ENCODE peak calls at places on chromosomes 11 and 22, in five cellular contexts. One of them, this sample, is unnamed.

GRCh38 chr11:64989416-64989815 is 7.4 kb downstream of the BATF2 start:
- ATAC-seq in HCT116: no peak
- ATAC-seq in HepG2: peak; percentile 19
- ATAC-seq in right lobe of liver: peak; percentile 47
- ATAC-seq in upper lobe of left lung: peak; percentile 5
- ATAC-seq in this sample: no peak

GRCh38 chr11:3880724-3881123 is 25.3 kb downstream of the STIM1 start:
- ATAC-seq in HCT116: no peak
- ATAC-seq in HepG2: peak; percentile 54
- ATAC-seq in right lobe of liver: no peak
- ATAC-seq in upper lobe of left lung: no peak
- ATAC-seq in this sample: no peak

GRCh38 chr11:75595511-75595910 is 33.5 kb downstream of the SERPINH1 start:
- ATAC-seq in HCT116: no peak
- ATAC-seq in HepG2: no peak
- ATAC-seq in right lobe of liver: no peak
- ATAC-seq in upper lobe of left lung: no peak
- ATAC-seq in this sample: no peak

GRCh38 chr11:4551346-4551979 is 6.5 kb downstream of the OR52M1 start:
- ATAC-seq in HCT116: peak; percentile 79
- ATAC-seq in HepG2: peak; percentile 75
- ATAC-seq in right lobe of liver: peak; percentile 52
- ATAC-seq in upper lobe of left lung: no peak
- ATAC-seq in this sample: no peak

GRCh38 chr11:83472831-83473230 is 186.7 kb upstream of the CCDC90B start:
- ATAC-seq in HCT116: no peak
- ATAC-seq in HepG2: no peak
- ATAC-seq in right lobe of liver: no peak
- ATAC-seq in upper lobe of left lung: no peak
- ATAC-seq in this sample: no peak

GRCh38 chr22:20095521-20095920 is 15.5 kb downstream of the DGCR8 start:
- ATAC-seq in HCT116: no peak
- ATAC-seq in HepG2: no peak
- ATAC-seq in right lobe of liver: no peak
- ATAC-seq in upper lobe of left lung: no peak
- ATAC-seq in this sample: no peak

GRCh38 chr11:72712876-72713275 is 38.7 kb upstream of the PDE2A start:
- ATAC-seq in HCT116: no peak
- ATAC-seq in HepG2: no peak
- ATAC-seq in right lobe of liver: no peak
- ATAC-seq in upper lobe of left lung: no peak
- ATAC-seq in this sample: no peak

GRCh38 chr22:20810645-20811044 is 36.7 kb downstream of the SERPIND1 start:
- ATAC-seq in HCT116: no peak
- ATAC-seq in HepG2: no peak
- ATAC-seq in right lobe of liver: no peak
- ATAC-seq in upper lobe of left lung: no peak
- ATAC-seq in this sample: no peak

GRCh38 chr22:27581688-27582087 is 219.9 kb downstream of the MN1 start:
- ATAC-seq in HCT116: no peak
- ATAC-seq in HepG2: no peak
- ATAC-seq in right lobe of liver: peak; percentile 34
- ATAC-seq in upper lobe of left lung: peak; percentile 25
- ATAC-seq in this sample: peak; percentile 89

GRCh38 chr11:74018331-74019005 is 9.6 kb upstream of the UCP3 start:
- ATAC-seq in HCT116: no peak
- ATAC-seq in HepG2: peak; percentile 95
- ATAC-seq in right lobe of liver: peak; percentile 92
- ATAC-seq in upper lobe of left lung: peak; percentile 94
- ATAC-seq in this sample: peak; percentile 97

GRCh38 chr11:123194308-123195181 is 503 bp downstream of the CLMP start:
- ATAC-seq in HCT116: peak; percentile 74
- ATAC-seq in HepG2: peak; percentile 34
- ATAC-seq in right lobe of liver: no peak
- ATAC-seq in upper lobe of left lung: no peak
- ATAC-seq in this sample: peak; percentile 49

GRCh38 chr11:102410382-102410784 is 42.2 kb downstream of the TMEM123 start:
- ATAC-seq in HCT116: no peak
- ATAC-seq in HepG2: no peak
- ATAC-seq in right lobe of liver: peak; percentile 16
- ATAC-seq in upper lobe of left lung: no peak
- ATAC-seq in this sample: no peak

GRCh38 chr11:13745165-13745564 is 76.7 kb downstream of the FAR1 start:
- ATAC-seq in HCT116: no peak
- ATAC-seq in HepG2: no peak
- ATAC-seq in right lobe of liver: peak; percentile 36
- ATAC-seq in upper lobe of left lung: no peak
- ATAC-seq in this sample: no peak

GRCh38 chr11:84722583-84723108 is 904.5 kb downstream of the DLG2 start:
- ATAC-seq in HCT116: no peak
- ATAC-seq in HepG2: no peak
- ATAC-seq in right lobe of liver: no peak
- ATAC-seq in upper lobe of left lung: no peak
- ATAC-seq in this sample: no peak

GRCh38 chr22:17767236-17768065 is 6.8 kb downstream of the BID start:
- ATAC-seq in HCT116: no peak
- ATAC-seq in HepG2: no peak
- ATAC-seq in right lobe of liver: no peak
- ATAC-seq in upper lobe of left lung: no peak
- ATAC-seq in this sample: no peak

DNA sequence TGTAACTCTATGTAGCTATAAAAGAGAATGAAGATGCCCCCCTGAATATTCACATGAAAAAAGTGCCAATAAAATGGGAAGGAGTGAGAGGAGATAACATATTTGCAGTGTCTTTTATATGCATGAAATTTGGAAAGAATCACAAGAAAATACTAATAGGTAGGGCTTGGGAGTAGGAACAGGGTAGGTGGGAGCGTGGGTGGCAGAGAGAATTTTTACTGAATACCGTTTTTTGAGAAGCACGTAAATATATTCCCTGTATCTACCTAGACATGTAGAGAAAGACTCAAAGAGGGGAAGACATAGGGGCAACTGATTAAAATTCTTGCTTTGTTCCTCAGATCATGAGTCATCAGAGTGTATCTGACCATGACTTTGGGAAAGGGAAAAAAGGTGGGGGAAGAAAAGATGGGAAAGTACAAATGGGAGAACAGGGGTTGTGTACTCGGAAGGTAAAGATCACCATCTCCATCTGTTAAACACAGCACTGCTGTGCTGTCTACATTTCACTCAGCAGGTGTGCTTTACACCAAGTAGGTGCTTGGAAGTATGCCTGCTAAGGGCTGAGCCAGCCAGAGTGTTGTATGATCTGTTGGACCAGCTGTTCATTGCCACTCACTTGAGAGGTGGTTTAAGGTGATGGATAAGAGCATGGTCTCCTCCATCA is 16.0 kb downstream of the PRR5L start:
- ATAC-seq in HCT116: no peak
- ATAC-seq in HepG2: no peak
- ATAC-seq in right lobe of liver: no peak
- ATAC-seq in upper lobe of left lung: no peak
- ATAC-seq in this sample: no peak
- TF ChIP-seq POLR2A in HCT116: no peak
- TF ChIP-seq POLR2A in HepG2: no peak
- TF ChIP-seq POLR2A in right lobe of liver: no peak
- TF ChIP-seq POLR2A in upper lobe of left lung: no peak
- TF ChIP-seq POLR2A in this sample: no peak

DNA sequence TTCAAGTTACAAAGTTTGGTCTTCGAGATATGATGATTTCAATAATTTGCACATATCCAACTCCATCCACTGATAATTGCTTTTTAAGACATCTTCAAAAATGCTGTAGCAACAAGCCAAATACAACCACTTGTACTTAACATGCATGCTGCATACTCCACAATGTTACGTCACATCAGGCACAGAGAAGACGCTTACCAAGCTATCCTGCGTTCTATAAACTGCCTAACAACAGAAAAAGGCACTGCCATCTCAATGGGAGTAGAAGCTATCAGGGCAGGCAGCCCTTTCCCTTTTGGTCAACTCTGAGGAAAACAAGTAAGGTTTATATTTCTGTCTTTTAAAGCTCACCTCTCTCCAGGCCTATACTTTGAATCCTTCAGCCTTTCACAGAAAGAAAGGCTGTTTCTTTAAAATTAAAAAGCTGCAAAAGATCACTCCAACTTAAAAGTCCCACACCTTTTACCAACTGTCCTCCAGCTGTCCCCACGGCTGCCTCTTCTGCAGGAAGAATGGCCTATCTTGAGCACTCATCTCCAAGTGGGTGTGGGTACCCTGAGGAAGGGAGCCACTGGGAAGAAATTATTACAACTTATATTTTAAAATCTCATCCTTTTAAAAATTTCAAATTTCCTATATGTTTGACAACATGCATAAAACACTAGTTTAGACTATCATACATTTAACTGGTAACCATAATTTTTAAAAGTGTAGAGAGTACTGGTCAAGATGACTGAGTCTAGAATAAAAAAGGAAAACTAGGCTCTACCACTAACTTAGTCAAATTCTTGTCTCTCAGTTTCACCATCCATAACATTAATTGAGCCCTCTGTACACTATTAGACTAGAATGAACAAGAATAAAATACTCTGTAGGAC is 14.5 kb downstream of the PHF21A start:
- ATAC-seq in HCT116: no peak
- ATAC-seq in HepG2: no peak
- ATAC-seq in right lobe of liver: peak; percentile 40
- ATAC-seq in upper lobe of left lung: no peak
- ATAC-seq in this sample: no peak
- H3K4me3 ChIP-seq in HCT116: no peak overlapping the region
- H3K4me3 ChIP-seq in HepG2: no peak overlapping the region
- H3K4me3 ChIP-seq in right lobe of liver: no peak overlapping the region
- H3K4me3 ChIP-seq in upper lobe of left lung: no peak overlapping the region
- H3K4me3 ChIP-seq in this sample: no peak overlapping the region

GRCh38 chr11:61357233-61357893 is 4.3 kb downstream of the CYB561A3 start:
- ATAC-seq in HCT116: no peak
- ATAC-seq in HepG2: no peak
- ATAC-seq in right lobe of liver: no peak
- ATAC-seq in upper lobe of left lung: no peak
- ATAC-seq in this sample: no peak
- TF ChIP-seq POLR2A in HCT116: no peak
- TF ChIP-seq POLR2A in HepG2: no peak
- TF ChIP-seq POLR2A in right lobe of liver: no peak
- TF ChIP-seq POLR2A in upper lobe of left lung: no peak
- TF ChIP-seq POLR2A in this sample: no peak

DNA sequence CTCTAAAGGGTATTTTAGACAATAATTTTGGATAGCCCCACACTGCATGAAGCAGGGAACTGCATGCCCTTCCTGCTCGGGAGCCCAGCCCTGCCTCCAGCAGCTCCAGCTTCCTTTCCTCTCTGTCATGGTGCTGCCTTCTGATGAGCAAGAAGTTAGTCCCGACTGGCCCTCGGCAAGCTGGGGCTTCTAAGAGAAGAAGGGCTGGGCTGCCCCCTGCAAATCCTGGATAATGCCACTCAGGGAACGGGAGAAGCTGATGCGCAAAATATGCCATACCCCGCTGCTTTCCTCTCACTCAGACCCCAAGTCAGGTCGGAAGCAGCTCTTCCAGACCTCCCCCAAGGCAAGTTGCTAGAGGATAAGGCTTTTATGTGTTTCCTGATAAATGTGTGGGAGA is 296.3 kb downstream of the ETS1 start:
- ATAC-seq in HCT116: no peak
- ATAC-seq in HepG2: no peak
- ATAC-seq in right lobe of liver: no peak
- ATAC-seq in upper lobe of left lung: no peak
- ATAC-seq in this sample: no peak
- H3K4me3 ChIP-seq in HCT116: no peak overlapping the region
- H3K4me3 ChIP-seq in HepG2: no peak overlapping the region
- H3K4me3 ChIP-seq in right lobe of liver: no peak overlapping the region
- H3K4me3 ChIP-seq in upper lobe of left lung: no peak overlapping the region
- H3K4me3 ChIP-seq in this sample: no peak overlapping the region

GRCh38 chr11:441418-442274 is at the start of gene ANO9:
- ATAC-seq in HCT116: peak; percentile 92
- ATAC-seq in HepG2: peak; percentile 60
- ATAC-seq in right lobe of liver: peak; percentile 28
- ATAC-seq in upper lobe of left lung: peak; percentile 46
- ATAC-seq in this sample: no peak
- TF ChIP-seq POLR2A in HCT116: no peak
- TF ChIP-seq POLR2A in HepG2: no peak
- TF ChIP-seq POLR2A in right lobe of liver: no peak
- TF ChIP-seq POLR2A in upper lobe of left lung: peak; percentile 36
- TF ChIP-seq POLR2A in this sample: no peak

DNA sequence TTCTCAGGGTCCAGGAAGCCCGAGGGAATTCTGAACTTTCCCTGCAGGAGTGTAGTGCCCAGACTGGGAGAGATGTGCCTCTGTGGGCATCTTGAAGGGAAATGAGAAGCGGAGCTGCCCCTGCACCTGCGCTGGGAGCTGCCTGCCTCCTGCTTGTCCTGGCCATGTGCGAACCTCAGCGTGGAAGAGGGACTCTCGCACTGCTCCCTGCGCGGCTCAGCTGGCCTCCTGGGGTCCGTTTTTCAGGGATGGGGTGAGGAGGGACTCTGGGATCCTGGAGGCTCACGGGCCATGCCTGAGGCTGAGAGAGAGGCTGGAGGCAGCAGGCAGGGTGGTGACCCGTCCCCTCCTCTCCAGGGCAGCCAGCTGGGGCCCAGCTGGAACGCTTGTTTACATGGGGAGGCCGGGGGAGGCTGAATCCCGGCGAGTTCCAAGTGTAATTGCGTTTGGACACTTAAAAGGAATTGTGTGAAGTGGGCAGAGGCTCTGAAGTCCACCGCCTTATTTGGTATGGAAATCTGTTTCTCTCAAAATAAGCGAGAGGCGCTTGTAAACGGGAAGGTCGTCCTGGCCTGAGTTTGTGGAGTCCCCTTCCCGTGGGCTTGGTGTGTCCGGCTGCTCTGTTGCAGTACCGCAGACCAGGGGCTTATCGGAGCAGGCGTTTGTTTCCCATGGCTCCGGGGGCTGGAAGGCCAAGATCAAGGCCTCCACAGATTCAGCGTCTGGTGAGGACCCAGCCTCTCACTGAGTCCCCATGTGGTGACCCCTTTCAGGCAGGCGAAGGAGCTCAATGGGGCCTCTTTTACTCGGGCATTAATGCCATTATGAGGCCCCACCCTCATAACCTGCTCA is 1.3 kb upstream of the MRGPRF start:
- ATAC-seq in HCT116: no peak
- ATAC-seq in HepG2: peak; percentile 37
- ATAC-seq in right lobe of liver: no peak
- ATAC-seq in upper lobe of left lung: peak; percentile 54
- ATAC-seq in this sample: peak; percentile 39
- H3K4me3 ChIP-seq in HCT116: no peak overlapping the region
- H3K4me3 ChIP-seq in HepG2: peak overlapping the region; percentile 31
- H3K4me3 ChIP-seq in right lobe of liver: no peak overlapping the region
- H3K4me3 ChIP-seq in upper lobe of left lung: peak overlapping the region; percentile 43
- H3K4me3 ChIP-seq in this sample: peak overlapping the region; percentile 77